ENCODE peak calls at places on chromosomes 2 and 18, in eight cellular contexts. A, M, F, E, C, S, O and T are unnamed samples.
A peak's percentile ranks its signal among the peaks of the same experiment; 100 is the strongest.

GRCh38 chr2:27221166-27221565 is 4.0 kb downstream of the CAD start:
- DNase-seq in A (no peak), M (no peak), F (no peak), E (no peak), C (no peak), S (no peak), O (no peak), T (no peak)

GRCh38 chr2:67540962-67541361 is 143.8 kb downstream of the ETAA1 start:
- DNase-seq in A (no peak), M (no peak), F (no peak), E (no peak), C (no peak), S (no peak), O (no peak), T (no peak)

GRCh38 chr2:227813229-227813561 is 447 bp upstream of the CCL20 start:
- DNase-seq in A (no peak), M (no peak), F (no peak), E (no peak), C (no peak), S (no peak), O (no peak), T (no peak)

GRCh38 chr2:174918886-174919526 is 86.2 kb downstream of the CHN1 start:
- DNase-seq in A (no peak), M (no peak), F (no peak), E (no peak), C (no peak), S (no peak), O (no peak), T (no peak)

GRCh38 chr2:217880891-217881290 is 121.9 kb downstream of the TNS1 start:
- DNase-seq in A (no peak), M (no peak), F (no peak), E (no peak), C (no peak), S (no peak), O (no peak), T (no peak)

GRCh38 chr2:55168221-55169154 is 63.6 kb downstream of the CLHC1 start:
- DNase-seq in A (peak; percentile 19), M (no peak), F (no peak), E (peak; percentile 84), C (peak; percentile 88), S (no peak), O (peak; percentile 62), T (no peak)

GRCh38 chr2:129780316-129781282 is 198.9 kb upstream of the RAB6C start:
- DNase-seq in A (no peak), M (no peak), F (no peak), E (no peak), C (no peak), S (no peak), O (no peak), T (no peak)

GRCh38 chr2:234142530-234142929 is 92.0 kb downstream of the SPP2 start:
- DNase-seq in A (no peak), M (no peak), F (no peak), E (no peak), C (peak; percentile 13), S (no peak), O (no peak), T (no peak)

GRCh38 chr18:68459968-68460367 is 254.9 kb downstream of the TMX3 start:
- DNase-seq in A (no peak), M (no peak), F (no peak), E (no peak), C (no peak), S (no peak), O (no peak), T (no peak)

GRCh38 chr2:8627692-8628085 is 54.2 kb upstream of the ID2 start:
- DNase-seq in A (no peak), M (no peak), F (no peak), E (no peak), C (no peak), S (peak; percentile 70), O (no peak), T (no peak)

GRCh38 chr2:145909175-145909574 is 1389.3 kb upstream of the ZEB2 start:
- DNase-seq in A (no peak), M (no peak), F (peak; percentile 27), E (peak; percentile 6), C (no peak), S (no peak), O (no peak), T (no peak)

GRCh38 chr18:43367895-43368294 is 90.6 kb upstream of the SYT4 start:
- DNase-seq in A (no peak), M (no peak), F (no peak), E (no peak), C (no peak), S (no peak), O (no peak), T (no peak)

GRCh38 chr2:206993964-206994363 is 54.6 kb downstream of the CPO start:
- DNase-seq in A (no peak), M (no peak), F (no peak), E (peak; percentile 51), C (no peak), S (no peak), O (no peak), T (no peak)